ENCODE peak calls at places on chromosomes 11 and 22, in seven cellular contexts. J, I, Q, B, W, Z and K are unnamed samples.

GRCh38 chr11:66336234-66337102 is at the start of gene RIN1:
- DNase-seq in Q (peak), W (peak), Z (no peak), B (peak), I (no peak), J (peak), K (peak)

GRCh38 chr22:29555065-29555644 is 1.6 kb upstream of the THOC5 start:
- DNase-seq in Q (no peak), J (no peak), B (no peak), I (peak), Z (no peak), W (no peak), K (no peak)

GRCh38 chr11:35487532-35488078 is 37.8 kb downstream of the PAMR1 start:
- DNase-seq in W (no peak), Q (no peak), J (no peak), Z (peak), I (no peak), B (no peak), K (peak)

GRCh38 chr11:8263109-8263768 is 439 bp downstream of the LMO1 start:
- DNase-seq in J (no peak), Q (no peak), W (no peak), B (no peak), I (no peak), Z (no peak), K (no peak)

GRCh38 chr11:24598636-24599035 is 101.8 kb downstream of the LUZP2 start:
- DNase-seq in Z (no peak), J (no peak), I (no peak), W (no peak), B (no peak), Q (no peak), K (no peak)

GRCh38 chr11:2207212-2207611 is 35.6 kb upstream of the TH start:
- DNase-seq in Z (no peak), Q (no peak), I (no peak), W (no peak), B (no peak), J (no peak), K (no peak)

GRCh38 chr11:69483696-69484426 is 2.4 kb downstream of the LINC01488 start:
- DNase-seq in W (no peak), B (no peak), J (no peak), Q (no peak), I (no peak), Z (no peak), K (no peak)

GRCh38 chr22:45709004-45709739 is 37.5 kb downstream of the ATXN10 start:
- DNase-seq in Z (peak), W (peak), Q (no peak), B (peak), J (no peak), I (no peak), K (no peak)

GRCh38 chr11:46690702-46691101 is 9.7 kb downstream of the ARHGAP1 start:
- DNase-seq in Z (no peak), B (no peak), I (no peak), W (no peak), J (no peak), Q (no peak), K (no peak)

GRCh38 chr22:18113680-18114394 is 3.2 kb downstream of the TUBA8 start:
- DNase-seq in Z (no peak), J (no peak), B (no peak), I (no peak), W (no peak), Q (no peak), K (no peak)

GRCh38 chr11:8335186-8335585 is 71.5 kb upstream of the LMO1 start:
- DNase-seq in B (no peak), W (no peak), I (no peak), Q (no peak), Z (no peak), J (no peak), K (no peak)

GRCh38 chr11:66749091-66749490 is 20.1 kb upstream of the SPTBN2 start:
- DNase-seq in Z (no peak), W (no peak), I (no peak), J (no peak), Q (no peak), B (no peak), K (no peak)

GRCh38 chr11:76592961-76593360 is 77.6 kb downstream of the LRRC32 start:
- DNase-seq in Q (no peak), W (no peak), B (no peak), Z (no peak), J (no peak), I (no peak), K (no peak)

GRCh38 chr11:62033191-62034044 is 66.0 kb upstream of the FTH1 start:
- DNase-seq in B (no peak), J (no peak), Z (no peak), I (no peak), Q (no peak), W (peak), K (no peak)

GRCh38 chr11:103529217-103529684 is 420.0 kb downstream of the DYNC2H1 start:
- DNase-seq in Q (no peak), Z (no peak), J (no peak), I (no peak), B (peak), W (peak), K (no peak)

GRCh38 chr22:26585104-26585790 is 4.7 kb downstream of the TPST2 start:
- DNase-seq in W (peak), J (peak), I (no peak), B (no peak), Q (no peak), Z (no peak), K (peak)

GRCh38 chr11:129374081-129374992 is 1.3 kb upstream of the BARX2 start:
- DNase-seq in J (no peak), B (no peak), Q (peak), W (no peak), Z (peak), I (no peak), K (no peak)

GRCh38 chr22:44192098-44192810 is 11.5 kb downstream of the PARVG start:
- DNase-seq in B (no peak), Q (peak), J (no peak), I (no peak), Z (peak), W (peak), K (peak)

GRCh38 chr11:40186401-40187091 is 1272.9 kb downstream of the LRRC4C start:
- DNase-seq in W (no peak), I (peak), J (no peak), Z (no peak), Q (no peak), B (no peak), K (no peak)